ENCODE peak calls at places on chromosome 6, in nine cellular contexts. I, H, A, C, G, D, M, O and V are unnamed samples. For H3K9me3, the result is how much of the 10 kb centered on the place peaks cover.

GRCh38 chr6:51529240-51529639 is 558.2 kb downstream of the PKHD1 start:
- DNase-seq in I (no peak), H (no peak), A (no peak), C (no peak), G (no peak), D (no peak), M (no peak), O (no peak), V (no peak)

GRCh38 chr6:11011787-11012234 is 32.3 kb downstream of the ELOVL2 start:
- DNase-seq in I (no peak), H (peak), A (no peak), C (no peak), G (no peak), D (no peak), M (no peak), O (no peak), V (no peak)

GRCh38 chr6:167706313-167707109 is 120.2 kb upstream of the AFDN start:
- DNase-seq in I (no peak), H (no peak), A (peak), C (no peak), G (no peak), D (no peak), M (no peak), O (no peak), V (no peak)

GRCh38 chr6:128600397-128600951 is 80.1 kb upstream of the PTPRK start:
- DNase-seq in I (peak), H (no peak), A (no peak), C (no peak), G (no peak), D (no peak), M (peak), O (no peak), V (no peak)

GRCh38 chr6:81995548-81996289 is 243.2 kb upstream of the TENT5A start:
- DNase-seq in I (peak), H (no peak), A (no peak), C (no peak), G (no peak), D (no peak), M (no peak), O (no peak), V (no peak)

GRCh38 chr6:136113736-136114173 is 136.4 kb downstream of the MTFR2 start:
- DNase-seq in I (peak), H (peak), A (no peak), C (no peak), G (peak), D (peak), M (peak), O (peak), V (peak)

GRCh38 chr6:21384211-21384610 is 209.3 kb upstream of the SOX4 start:
- DNase-seq in I (no peak), H (no peak), A (no peak), C (no peak), G (no peak), D (no peak), M (no peak), O (no peak), V (no peak)

GRCh38 chr6:13432526-13433218 is 54.7 kb downstream of the GFOD1 start:
- DNase-seq in I (no peak), H (no peak), A (no peak), C (no peak), G (no peak), D (no peak), M (no peak), O (no peak), V (no peak)

GRCh38 chr6:37340639-37340943 is 13.2 kb upstream of the RNF8 start:
- DNase-seq in I (peak), H (no peak), A (no peak), C (no peak), G (no peak), D (no peak), M (no peak), O (no peak), V (no peak)

GRCh38 chr6:169963581-169964297 is 212.3 kb downstream of the ERMARD start:
- DNase-seq in I (no peak), H (peak), A (peak), C (no peak), G (no peak), D (no peak), M (no peak), O (peak), V (no peak)
- H3K9me3 ChIP-seq in I (under half), H (under half), A (under half), C (under half), G (under half), D (under half), M (under half), O (under half), V (under half)

GRCh38 chr6:112503210-112503609 is 156.1 kb downstream of the RFPL4B start:
- DNase-seq in I (no peak), H (no peak), A (no peak), C (no peak), G (no peak), D (no peak), M (peak), O (no peak), V (no peak)

GRCh38 chr6:112501705-112502104 is 154.6 kb downstream of the RFPL4B start:
- DNase-seq in I (peak), H (no peak), A (no peak), C (no peak), G (no peak), D (no peak), M (peak), O (no peak), V (no peak)

DNA sequence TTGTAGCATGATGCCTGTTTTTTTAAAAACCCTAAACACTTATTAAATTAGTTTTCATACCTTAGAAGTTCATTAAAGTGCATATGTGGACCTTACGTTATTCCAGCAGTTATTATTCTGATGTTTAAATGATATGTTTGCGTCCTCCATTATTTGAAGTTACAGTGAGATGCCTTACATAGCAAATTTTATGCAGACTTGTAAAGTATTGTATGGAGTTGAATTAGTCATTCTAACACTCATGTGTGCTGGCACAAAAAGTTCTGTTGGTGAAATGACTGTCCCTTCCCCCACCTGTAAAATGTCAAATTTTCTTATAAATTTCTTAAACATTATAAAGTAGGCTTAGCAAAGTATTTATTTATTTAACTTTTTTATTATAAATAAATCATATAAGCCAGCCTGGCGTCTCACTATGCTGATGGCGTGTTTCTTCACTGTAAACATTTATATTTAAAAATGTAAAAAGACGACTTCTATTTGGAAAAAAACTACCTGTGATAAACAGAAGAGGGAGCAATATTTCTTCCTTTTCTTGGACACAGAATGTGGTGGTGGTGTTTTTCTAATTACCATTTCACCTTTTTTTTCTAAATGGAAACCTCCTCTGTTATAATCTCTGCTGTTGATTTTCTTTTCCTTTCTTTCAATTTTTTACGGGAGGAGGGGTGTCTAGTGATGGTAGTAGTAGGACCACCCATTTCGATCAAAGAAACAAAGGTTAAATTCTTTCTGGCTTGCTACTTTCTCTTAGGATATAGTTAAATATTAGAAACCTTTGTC is 155.4 kb downstream of the RFPL4B start:
- DNase-seq in I (peak), H (no peak), A (no peak), C (no peak), G (no peak), D (no peak), M (peak), O (no peak), V (no peak)
- TF ChIP-seq CTCF in I (peak), H (no peak), A (peak), C (peak), G (peak), D (no peak), M (peak), O (no peak), V (no peak)

GRCh38 chr6:106732541-106732940 is 103.2 kb downstream of the QRSL1 start:
- DNase-seq in I (no peak), H (no peak), A (no peak), C (no peak), G (no peak), D (no peak), M (no peak), O (peak), V (no peak)
- H3K9me3 ChIP-seq in I (under half), H (under half), A (under half), C (under half), G (under half), D (under half), M (under half), O (under half), V (under half)

GRCh38 chr6:56860466-56860865 is 94.4 kb upstream of the BEND6 start:
- DNase-seq in I (peak), H (no peak), A (no peak), C (no peak), G (no peak), D (no peak), M (peak), O (no peak), V (no peak)
- TF ChIP-seq CTCF in I (no peak), H (no peak), A (no peak), C (no peak), G (no peak), D (no peak), M (no peak), O (no peak), V (no peak)

GRCh38 chr6:149007846-149008245 is 261.0 kb downstream of the UST start:
- DNase-seq in I (no peak), H (no peak), A (no peak), C (no peak), G (no peak), D (no peak), M (no peak), O (no peak), V (no peak)
- H3K9me3 ChIP-seq in I (under half), H (under half), A (under half), C (under half), G (under half), D (under half), M (under half), O (under half), V (under half)

GRCh38 chr6:42084889-42085288 is 34.6 kb downstream of the TAF8 start:
- DNase-seq in I (peak), H (no peak), A (no peak), C (no peak), G (no peak), D (no peak), M (no peak), O (no peak), V (no peak)
- TF ChIP-seq CTCF in I (peak), H (no peak), A (no peak), C (peak), G (no peak), D (no peak), M (no peak), O (no peak), V (no peak)

GRCh38 chr6:22717906-22718305 is 148.5 kb downstream of the HDGFL1 start:
- DNase-seq in I (no peak), H (peak), A (no peak), C (no peak), G (no peak), D (peak), M (no peak), O (peak), V (no peak)

GRCh38 chr6:22716721-22717120 is 147.4 kb downstream of the HDGFL1 start:
- DNase-seq in I (no peak), H (no peak), A (no peak), C (no peak), G (no peak), D (no peak), M (no peak), O (peak), V (no peak)
- H3K9me3 ChIP-seq in I (under half), H (under half), A (under half), C (under half), G (under half), D (under half), M (under half), O (under half), V (under half)